ENCODE peak calls at places on chromosomes 7 and 10, in four cellular contexts. One of them, this sample, is unnamed.

GRCh38 chr7:128737867-128738390 is 1.2 kb upstream of the CALU start:
- DNase-seq in astrocyte of the spinal cord: peak; percentile 58
- DNase-seq in brain microvascular endothelial cell: peak; percentile 51
- DNase-seq in choroid plexus epithelial cell: peak; percentile 42
- DNase-seq in this sample: peak; percentile 80

GRCh38 chr10:74377476-74377875 is 226.5 kb downstream of the ADK start:
- DNase-seq in choroid plexus epithelial cell: no peak
- DNase-seq in brain microvascular endothelial cell: no peak
- DNase-seq in astrocyte of the spinal cord: peak; percentile 53
- DNase-seq in this sample: no peak

GRCh38 chr7:129569326-129569725 is 42.2 kb upstream of the NRF1 start:
- DNase-seq in astrocyte of the spinal cord: no peak
- DNase-seq in choroid plexus epithelial cell: no peak
- DNase-seq in brain microvascular endothelial cell: no peak
- DNase-seq in this sample: no peak

GRCh38 chr7:151249034-151249731 is 689 bp upstream of the SMARCD3 start:
- DNase-seq in brain microvascular endothelial cell: peak; percentile 59
- DNase-seq in choroid plexus epithelial cell: peak; percentile 53
- DNase-seq in astrocyte of the spinal cord: peak; percentile 63
- DNase-seq in this sample: peak; percentile 42

GRCh38 chr7:2198206-2198605 is 34.5 kb downstream of the MAD1L1 start:
- DNase-seq in brain microvascular endothelial cell: no peak
- DNase-seq in choroid plexus epithelial cell: no peak
- DNase-seq in astrocyte of the spinal cord: no peak
- DNase-seq in this sample: no peak

GRCh38 chr7:138554674-138555073 is 94.6 kb downstream of the TRIM24 start:
- DNase-seq in astrocyte of the spinal cord: no peak
- DNase-seq in choroid plexus epithelial cell: no peak
- DNase-seq in brain microvascular endothelial cell: no peak
- DNase-seq in this sample: no peak

GRCh38 chr7:157548691-157549265 is 212.0 kb downstream of the DNAJB6 start:
- DNase-seq in choroid plexus epithelial cell: no peak
- DNase-seq in brain microvascular endothelial cell: no peak
- DNase-seq in astrocyte of the spinal cord: no peak
- DNase-seq in this sample: no peak

GRCh38 chr7:132509667-132510066 is 66.6 kb downstream of the PLXNA4 start:
- DNase-seq in astrocyte of the spinal cord: no peak
- DNase-seq in brain microvascular endothelial cell: no peak
- DNase-seq in choroid plexus epithelial cell: no peak
- DNase-seq in this sample: no peak

GRCh38 chr10:35774109-35774508 is 132.0 kb upstream of the FZD8 start:
- DNase-seq in astrocyte of the spinal cord: no peak
- DNase-seq in brain microvascular endothelial cell: no peak
- DNase-seq in choroid plexus epithelial cell: no peak
- DNase-seq in this sample: no peak

GRCh38 chr10:9260690-9261089 is 1206.2 kb downstream of the GATA3 start:
- DNase-seq in astrocyte of the spinal cord: no peak
- DNase-seq in brain microvascular endothelial cell: no peak
- DNase-seq in choroid plexus epithelial cell: no peak
- DNase-seq in this sample: no peak

GRCh38 chr7:39979406-39980073 is 29.5 kb downstream of the CDK13 start:
- DNase-seq in choroid plexus epithelial cell: no peak
- DNase-seq in astrocyte of the spinal cord: no peak
- DNase-seq in brain microvascular endothelial cell: no peak
- DNase-seq in this sample: no peak

GRCh38 chr7:96670338-96671289 is 39.0 kb downstream of the SEM1 start:
- DNase-seq in astrocyte of the spinal cord: no peak
- DNase-seq in choroid plexus epithelial cell: no peak
- DNase-seq in brain microvascular endothelial cell: no peak
- DNase-seq in this sample: no peak

GRCh38 chr7:139739863-139740597 is 37.8 kb downstream of the HIPK2 start:
- DNase-seq in choroid plexus epithelial cell: no peak
- DNase-seq in brain microvascular endothelial cell: no peak
- DNase-seq in astrocyte of the spinal cord: no peak
- DNase-seq in this sample: peak; percentile 45

GRCh38 chr10:51416494-51416893 is 282.9 kb downstream of the CSTF2T start:
- DNase-seq in choroid plexus epithelial cell: no peak
- DNase-seq in astrocyte of the spinal cord: no peak
- DNase-seq in brain microvascular endothelial cell: no peak
- DNase-seq in this sample: no peak

GRCh38 chr10:28838908-28839307 is 161.6 kb downstream of the BAMBI start:
- DNase-seq in brain microvascular endothelial cell: peak; percentile 62
- DNase-seq in choroid plexus epithelial cell: peak; percentile 40
- DNase-seq in astrocyte of the spinal cord: no peak
- DNase-seq in this sample: no peak

GRCh38 chr7:100974021-100974420 is 4.7 kb downstream of the MUC12 start:
- DNase-seq in brain microvascular endothelial cell: peak; percentile 38
- DNase-seq in choroid plexus epithelial cell: peak; percentile 23
- DNase-seq in astrocyte of the spinal cord: no peak
- DNase-seq in this sample: no peak

GRCh38 chr7:118777308-118777707 is 552.8 kb downstream of the ANKRD7 start:
- DNase-seq in brain microvascular endothelial cell: no peak
- DNase-seq in choroid plexus epithelial cell: no peak
- DNase-seq in astrocyte of the spinal cord: no peak
- DNase-seq in this sample: no peak

GRCh38 chr7:7354674-7355073 is 172.3 kb downstream of the C1GALT1 start:
- DNase-seq in astrocyte of the spinal cord: no peak
- DNase-seq in choroid plexus epithelial cell: no peak
- DNase-seq in brain microvascular endothelial cell: no peak
- DNase-seq in this sample: peak; percentile 60

GRCh38 chr7:40221836-40222235 is 87.0 kb downstream of the SUGCT start:
- DNase-seq in astrocyte of the spinal cord: peak; percentile 97
- DNase-seq in brain microvascular endothelial cell: peak; percentile 96
- DNase-seq in choroid plexus epithelial cell: peak; percentile 99
- DNase-seq in this sample: peak; percentile 70

GRCh38 chr10:77299257-77299656 is 338.4 kb downstream of the KCNMA1 start:
- DNase-seq in choroid plexus epithelial cell: no peak
- DNase-seq in astrocyte of the spinal cord: no peak
- DNase-seq in brain microvascular endothelial cell: no peak
- DNase-seq in this sample: no peak

GRCh38 chr10:77297370-77297692 is 340.3 kb downstream of the KCNMA1 start:
- DNase-seq in choroid plexus epithelial cell: peak; percentile 34
- DNase-seq in brain microvascular endothelial cell: no peak
- DNase-seq in astrocyte of the spinal cord: peak; percentile 63
- DNase-seq in this sample: peak; percentile 69

GRCh38 chr10:77300682-77301081 is 336.9 kb downstream of the KCNMA1 start:
- DNase-seq in choroid plexus epithelial cell: no peak
- DNase-seq in astrocyte of the spinal cord: no peak
- DNase-seq in brain microvascular endothelial cell: no peak
- DNase-seq in this sample: no peak

GRCh38 chr10:77293785-77294184 is 343.8 kb downstream of the KCNMA1 start:
- DNase-seq in brain microvascular endothelial cell: no peak
- DNase-seq in choroid plexus epithelial cell: no peak
- DNase-seq in astrocyte of the spinal cord: no peak
- DNase-seq in this sample: no peak

GRCh38 chr10:77296534-77297369 is 340.9 kb downstream of the KCNMA1 start:
- DNase-seq in brain microvascular endothelial cell: no peak
- DNase-seq in astrocyte of the spinal cord: no peak
- DNase-seq in choroid plexus epithelial cell: no peak
- DNase-seq in this sample: no peak
- TF ChIP-seq CTCF in brain microvascular endothelial cell: peak; percentile 7
- TF ChIP-seq CTCF in astrocyte of the spinal cord: no peak
- TF ChIP-seq CTCF in choroid plexus epithelial cell: peak; percentile 12
- TF ChIP-seq CTCF in this sample: no peak

GRCh38 chr10:114576132-114576487 is 82.0 kb downstream of the ABLIM1 start:
- DNase-seq in choroid plexus epithelial cell: no peak
- DNase-seq in brain microvascular endothelial cell: no peak
- DNase-seq in astrocyte of the spinal cord: no peak
- DNase-seq in this sample: peak; percentile 83
- H3K4me3 ChIP-seq in choroid plexus epithelial cell: no peak overlapping the region
- H3K4me3 ChIP-seq in brain microvascular endothelial cell: no peak overlapping the region
- H3K4me3 ChIP-seq in astrocyte of the spinal cord: no peak overlapping the region
- H3K4me3 ChIP-seq in this sample: no peak overlapping the region

GRCh38 chr10:24727811-24728210 is 4.1 kb upstream of the ARHGAP21 start:
- DNase-seq in astrocyte of the spinal cord: no peak
- DNase-seq in choroid plexus epithelial cell: peak; percentile 45
- DNase-seq in brain microvascular endothelial cell: no peak
- DNase-seq in this sample: no peak
- TF ChIP-seq CTCF in astrocyte of the spinal cord: peak; percentile 26
- TF ChIP-seq CTCF in choroid plexus epithelial cell: peak; percentile 56
- TF ChIP-seq CTCF in brain microvascular endothelial cell: peak; percentile 56
- TF ChIP-seq CTCF in this sample: no peak

GRCh38 chr10:32984003-32984600 is 26.1 kb upstream of the ITGB1 start:
- DNase-seq in brain microvascular endothelial cell: no peak
- DNase-seq in choroid plexus epithelial cell: no peak
- DNase-seq in astrocyte of the spinal cord: no peak
- DNase-seq in this sample: no peak

GRCh38 chr10:32982293-32982709 is 24.3 kb upstream of the ITGB1 start:
- DNase-seq in astrocyte of the spinal cord: peak; percentile 93
- DNase-seq in brain microvascular endothelial cell: peak; percentile 94
- DNase-seq in choroid plexus epithelial cell: peak; percentile 90
- DNase-seq in this sample: peak; percentile 72

GRCh38 chr10:32982911-32983310 is 24.9 kb upstream of the ITGB1 start:
- DNase-seq in astrocyte of the spinal cord: no peak
- DNase-seq in choroid plexus epithelial cell: no peak
- DNase-seq in brain microvascular endothelial cell: no peak
- DNase-seq in this sample: no peak

GRCh38 chr10:32981760-32982159 is 23.7 kb upstream of the ITGB1 start:
- DNase-seq in astrocyte of the spinal cord: peak; percentile 58
- DNase-seq in choroid plexus epithelial cell: peak; percentile 58
- DNase-seq in brain microvascular endothelial cell: peak; percentile 68
- DNase-seq in this sample: peak; percentile 27

GRCh38 chr10:32983333-32983909 is 25.4 kb upstream of the ITGB1 start:
- DNase-seq in choroid plexus epithelial cell: peak; percentile 95
- DNase-seq in brain microvascular endothelial cell: peak; percentile 94
- DNase-seq in astrocyte of the spinal cord: peak; percentile 96
- DNase-seq in this sample: peak; percentile 95
- H3K4me3 ChIP-seq in choroid plexus epithelial cell: no peak overlapping the region
- H3K4me3 ChIP-seq in brain microvascular endothelial cell: peak overlapping the region; percentile 3
- H3K4me3 ChIP-seq in astrocyte of the spinal cord: no peak overlapping the region
- H3K4me3 ChIP-seq in this sample: no peak overlapping the region

GRCh38 chr10:111756541-111757061 is 427.0 kb downstream of the GPAM start:
- DNase-seq in astrocyte of the spinal cord: peak; percentile 4
- DNase-seq in choroid plexus epithelial cell: peak; percentile 30
- DNase-seq in brain microvascular endothelial cell: no peak
- DNase-seq in this sample: peak; percentile 37
- TF ChIP-seq CTCF in astrocyte of the spinal cord: no peak
- TF ChIP-seq CTCF in choroid plexus epithelial cell: peak; percentile 38
- TF ChIP-seq CTCF in brain microvascular endothelial cell: peak; percentile 3
- TF ChIP-seq CTCF in this sample: peak; percentile 34